ENCODE peak calls at places on chromosomes 7 and 10, in four cellular contexts. One of them, this sample, is unnamed.

GRCh38 chr7:100612730-100613446 is 548 bp downstream of the MOSPD3 start:
- DNase-seq in NCI-H69: no peak
- DNase-seq in naive thymus-derived CD8-positive, alpha-beta T cell: peak; percentile 48
- DNase-seq in uterus: no peak
- DNase-seq in this sample: no peak

GRCh38 chr7:562789-563628 is 43.4 kb upstream of the PDGFA start:
- DNase-seq in uterus: no peak
- DNase-seq in NCI-H69: no peak
- DNase-seq in naive thymus-derived CD8-positive, alpha-beta T cell: no peak
- DNase-seq in this sample: no peak

GRCh38 chr10:71217266-71218045 is 5.1 kb downstream of the UNC5B start:
- DNase-seq in naive thymus-derived CD8-positive, alpha-beta T cell: no peak
- DNase-seq in NCI-H69: peak; percentile 89
- DNase-seq in uterus: peak; percentile 51
- DNase-seq in this sample: no peak

GRCh38 chr7:17347426-17347825 is 49.0 kb downstream of the AHR start:
- DNase-seq in uterus: no peak
- DNase-seq in NCI-H69: no peak
- DNase-seq in naive thymus-derived CD8-positive, alpha-beta T cell: no peak
- DNase-seq in this sample: no peak

GRCh38 chr7:111998326-111998725 is 207.9 kb downstream of the DOCK4 start:
- DNase-seq in naive thymus-derived CD8-positive, alpha-beta T cell: no peak
- DNase-seq in uterus: no peak
- DNase-seq in NCI-H69: no peak
- DNase-seq in this sample: no peak

GRCh38 chr10:72272689-72273409 is 875 bp upstream of the DDIT4 start:
- DNase-seq in naive thymus-derived CD8-positive, alpha-beta T cell: no peak
- DNase-seq in uterus: peak; percentile 92
- DNase-seq in NCI-H69: peak; percentile 93
- DNase-seq in this sample: peak; percentile 78

GRCh38 chr10:124511205-124512039 is 49.8 kb downstream of the LHPP start:
- DNase-seq in NCI-H69: no peak
- DNase-seq in uterus: no peak
- DNase-seq in naive thymus-derived CD8-positive, alpha-beta T cell: no peak
- DNase-seq in this sample: no peak

GRCh38 chr10:61320996-61321395 is 132.2 kb downstream of the TMEM26 start:
- DNase-seq in NCI-H69: no peak
- DNase-seq in naive thymus-derived CD8-positive, alpha-beta T cell: no peak
- DNase-seq in uterus: no peak
- DNase-seq in this sample: no peak

GRCh38 chr10:923844-924523 is 7.5 kb downstream of the LARP4B start:
- DNase-seq in NCI-H69: no peak
- DNase-seq in naive thymus-derived CD8-positive, alpha-beta T cell: no peak
- DNase-seq in uterus: no peak
- DNase-seq in this sample: no peak

This sample was measured in T1000.